ENCODE peak calls at places on chromosomes 2 and 18, in eight cellular contexts. F is adipocyte, W is NCI-H510A, U is T follicular helper cell, K is fibroblast of the conjunctiva, Q is progenitor cell of endocrine pancreas, P is lower lobe of right lung, H is transverse colon. Z is an unnamed sample.

GRCh38 chr2:27961997-27962396 is 71.5 kb downstream of the BABAM2 start:
- DNase-seq in F (peak), W (no peak), U (no peak), K (no peak), Q (no peak), P (no peak), H (no peak), Z (peak)

GRCh38 chr2:198054299-198054698 is 249.9 kb downstream of the PLCL1 start:
- DNase-seq in F (peak), W (no peak), U (peak), K (peak), Q (no peak), P (no peak), H (peak), Z (peak)

GRCh38 chr2:16194096-16194390 is 253.7 kb downstream of the MYCN start:
- DNase-seq in F (no peak), W (no peak), U (no peak), K (no peak), Q (no peak), P (no peak), H (no peak), Z (no peak)

GRCh38 chr2:44398243-44398897 is 36.6 kb downstream of the CAMKMT start:
- DNase-seq in F (peak), W (no peak), U (no peak), K (no peak), Q (no peak), P (no peak), H (no peak), Z (no peak)

GRCh38 chr2:219418570-219419189 is 503 bp downstream of the DES start:
- DNase-seq in F (no peak), W (no peak), U (no peak), K (no peak), Q (no peak), P (no peak), H (no peak), Z (no peak)

GRCh38 chr2:203730076-203730729 is 23.8 kb downstream of the CD28 start:
- DNase-seq in F (peak), W (no peak), U (no peak), K (no peak), Q (no peak), P (no peak), H (no peak), Z (peak)

GRCh38 chr2:102268529-102269524 is 42.5 kb upstream of the IL1RL1 start:
- DNase-seq in F (peak), W (no peak), U (no peak), K (no peak), Q (no peak), P (no peak), H (no peak), Z (peak)

GRCh38 chr2:10185046-10185445 is 62.5 kb downstream of the RRM2 start:
- DNase-seq in F (no peak), W (no peak), U (no peak), K (no peak), Q (no peak), P (no peak), H (no peak), Z (no peak)

GRCh38 chr2:69755862-69756467 is 14.0 kb downstream of the ANXA4 start:
- DNase-seq in F (peak), W (no peak), U (no peak), K (peak), Q (no peak), P (no peak), H (peak), Z (peak)

GRCh38 chr2:66414896-66415295 is 20.0 kb upstream of the MEIS1 start:
- DNase-seq in F (no peak), W (no peak), U (no peak), K (no peak), Q (no peak), P (no peak), H (no peak), Z (no peak)

GRCh38 chr2:23595601-23596251 is 210.7 kb downstream of the KLHL29 start:
- DNase-seq in F (peak), W (peak), U (no peak), K (no peak), Q (no peak), P (peak), H (no peak), Z (peak)

GRCh38 chr18:77102246-77103040 is 30.1 kb downstream of the MBP start:
- DNase-seq in F (peak), W (no peak), U (no peak), K (peak), Q (no peak), P (no peak), H (no peak), Z (peak)

GRCh38 chr2:12397861-12398260 is 318.9 kb upstream of the TRIB2 start:
- DNase-seq in F (no peak), W (peak), U (no peak), K (no peak), Q (no peak), P (no peak), H (no peak), Z (no peak)

GRCh38 chr2:159195719-159196118 is 90.8 kb downstream of the WDSUB1 start:
- DNase-seq in F (no peak), W (no peak), U (no peak), K (no peak), Q (no peak), P (no peak), H (no peak), Z (no peak)

GRCh38 chr18:46113751-46114150 is 9.6 kb downstream of the HAUS1 start:
- DNase-seq in F (no peak), W (no peak), U (no peak), K (no peak), Q (no peak), P (no peak), H (no peak), Z (no peak)